ENCODE peak calls at places on chromosome 3, in eight cellular contexts. S is PC-3; C is bronchial epithelial cell; D is Peyer's patch; N is AG08396; Y is stimulated activated naive CD8-positive, alpha-beta T cell treated with anti-CD3 and anti-CD28 coated beads, Interleukin-15, amount 100 ng/mL, for 72 hours; Z is stimulated activated CD8-positive, alpha-beta memory T cell treated with anti-CD3 and anti-CD28 coated beads, Interleukin-7, amount 100 ng/mL, for 1 hour; J is glomerular endothelial cell. H is an unnamed sample.

GRCh38 chr3:197680955-197681521 is 55.7 kb downstream of the RUBCN start:
- DNase-seq in S (no peak), C (no peak), D (no peak), N (no peak), Y (no peak), Z (no peak), J (no peak), H (no peak)

GRCh38 chr3:152508705-152509104 is 240.0 kb downstream of the MBNL1 start:
- DNase-seq in S (peak; percentile 61), C (peak; percentile 40), D (no peak), N (no peak), Y (no peak), Z (no peak), J (peak; percentile 9), H (peak; percentile 25)

GRCh38 chr3:73848173-73848751 is 223.5 kb upstream of the PDZRN3 start:
- DNase-seq in S (peak; percentile 19), C (peak; percentile 42), D (no peak), N (peak; percentile 30), Y (no peak), Z (no peak), J (no peak), H (peak; percentile 47)

GRCh38 chr3:171824824-171825221 is 14.5 kb upstream of the PLD1 start:
- DNase-seq in S (peak; percentile 64), C (peak; percentile 79), D (no peak), N (no peak), Y (no peak), Z (no peak), J (no peak), H (no peak)

GRCh38 chr3:195802795-195803194 is 8.9 kb downstream of the MUC4 start:
- DNase-seq in S (no peak), C (no peak), D (no peak), N (no peak), Y (no peak), Z (no peak), J (no peak), H (no peak)

GRCh38 chr3:170470063-170471006 is 51.7 kb downstream of the CLDN11 start:
- DNase-seq in S (no peak), C (no peak), D (no peak), N (peak; percentile 56), Y (no peak), Z (no peak), J (no peak), H (peak; percentile 30)

GRCh38 chr3:119588112-119588511 is 8.8 kb downstream of the ADPRH start:
- DNase-seq in S (no peak), C (no peak), D (peak; percentile 68), N (no peak), Y (no peak), Z (no peak), J (no peak), H (no peak)

GRCh38 chr3:21672303-21672702 is 78.7 kb downstream of the ZNF385D start:
- DNase-seq in S (peak; percentile 94), C (peak; percentile 95), D (no peak), N (peak; percentile 69), Y (no peak), Z (no peak), J (peak; percentile 93), H (no peak)

GRCh38 chr3:32460031-32460749 is 42.5 kb downstream of the CMTM6 start:
- DNase-seq in S (no peak), C (peak; percentile 58), D (peak; percentile 78), N (no peak), Y (peak; percentile 78), Z (peak; percentile 45), J (no peak), H (peak; percentile 82)

GRCh38 chr3:45084820-45085816 is 59.0 kb downstream of the CLEC3B start:
- DNase-seq in S (peak; percentile 70), C (peak; percentile 54), D (no peak), N (peak; percentile 84), Y (no peak), Z (no peak), J (no peak), H (no peak)

GRCh38 chr3:47794585-47794984 is 8.4 kb upstream of the DHX30 start:
- DNase-seq in S (no peak), C (no peak), D (no peak), N (no peak), Y (no peak), Z (no peak), J (no peak), H (no peak)

GRCh38 chr3:155352900-155353490 is 59.5 kb upstream of the STRIT1 start:
- DNase-seq in S (peak; percentile 84), C (peak; percentile 54), D (no peak), N (peak; percentile 7), Y (no peak), Z (no peak), J (peak; percentile 12), H (peak; percentile 67)

GRCh38 chr3:111936191-111936841 is 42.5 kb upstream of the ABHD10 start:
- DNase-seq in S (peak; percentile 89), C (peak; percentile 68), D (no peak), N (peak; percentile 48), Y (no peak), Z (no peak), J (peak; percentile 67), H (peak; percentile 6)

GRCh38 chr3:88219138-88219792 is 69.5 kb downstream of the C3orf38 start:
- DNase-seq in S (peak; percentile 76), C (peak; percentile 53), D (no peak), N (peak; percentile 32), Y (no peak), Z (no peak), J (no peak), H (peak; percentile 71)

GRCh38 chr3:133887951-133888703 is 7.6 kb downstream of the RAB6B start:
- DNase-seq in S (no peak), C (no peak), D (no peak), N (no peak), Y (no peak), Z (no peak), J (no peak), H (no peak)

GRCh38 chr3:120855665-120856437 is 52.2 kb upstream of the STXBP5L start:
- DNase-seq in S (peak; percentile 82), C (peak; percentile 62), D (no peak), N (peak; percentile 76), Y (no peak), Z (no peak), J (no peak), H (peak; percentile 35)

GRCh38 chr3:72830452-72831217 is 17.6 kb downstream of the SHQ1 start:
- DNase-seq in S (peak; percentile 16), C (peak; percentile 28), D (no peak), N (no peak), Y (no peak), Z (no peak), J (no peak), H (no peak)

GRCh38 chr3:30502742-30503073 is 103.7 kb upstream of the TGFBR2 start:
- DNase-seq in S (peak; percentile 88), C (peak; percentile 99), D (peak; percentile 42), N (no peak), Y (no peak), Z (no peak), J (no peak), H (no peak)

GRCh38 chr3:141840737-141841544 is 35.5 kb upstream of the ATP1B3 start:
- DNase-seq in S (peak; percentile 58), C (peak; percentile 79), D (no peak), N (no peak), Y (no peak), Z (no peak), J (peak; percentile 75), H (no peak)

GRCh38 chr3:157573281-157573680 is 70.1 kb upstream of the VEPH1 start:
- DNase-seq in S (peak; percentile 23), C (no peak), D (no peak), N (no peak), Y (no peak), Z (no peak), J (no peak), H (no peak)

GRCh38 chr3:194952882-194953281 is 267.2 kb downstream of the FAM43A start:
- DNase-seq in S (no peak), C (no peak), D (no peak), N (no peak), Y (no peak), Z (no peak), J (no peak), H (no peak)

GRCh38 chr3:118960876-118961275 is 73.8 kb downstream of the IGSF11 start:
- DNase-seq in S (peak; percentile 53), C (peak; percentile 35), D (no peak), N (no peak), Y (no peak), Z (no peak), J (no peak), H (peak; percentile 61)

GRCh38 chr3:14224895-14225294 is 46.3 kb downstream of the LSM3 start:
- DNase-seq in S (peak; percentile 89), C (peak; percentile 72), D (no peak), N (no peak), Y (no peak), Z (no peak), J (no peak), H (no peak)

GRCh38 chr3:194586839-194587238 is 46.4 kb downstream of the TMEM44 start:
- DNase-seq in S (peak; percentile 41), C (peak; percentile 72), D (no peak), N (peak; percentile 68), Y (no peak), Z (no peak), J (no peak), H (no peak)

GRCh38 chr3:74883690-74884089 is 269.2 kb upstream of the CNTN3 start:
- DNase-seq in S (no peak), C (peak; percentile 32), D (no peak), N (peak; percentile 5), Y (no peak), Z (no peak), J (no peak), H (peak; percentile 21)

GRCh38 chr3:14791343-14791945 is 27.3 kb upstream of the FGD5 start:
- DNase-seq in S (peak; percentile 68), C (peak; percentile 41), D (peak; percentile 24), N (peak; percentile 54), Y (peak; percentile 46), Z (peak; percentile 13), J (no peak), H (peak; percentile 59)

GRCh38 chr3:55662683-55663082 is 175.6 kb upstream of the WNT5A start:
- DNase-seq in S (peak; percentile 75), C (peak; percentile 74), D (no peak), N (peak; percentile 18), Y (no peak), Z (no peak), J (no peak), H (no peak)

GRCh38 chr3:58588030-58588614 is 10.9 kb upstream of the FAM107A start:
- DNase-seq in S (peak; percentile 48), C (no peak), D (no peak), N (peak; percentile 63), Y (no peak), Z (no peak), J (no peak), H (no peak)

GRCh38 chr3:140941434-140942220 is at the start of gene SLC25A36:
- DNase-seq in S (peak; percentile 96), C (peak; percentile 96), D (peak; percentile 98), N (peak; percentile 94), Y (peak; percentile 94), Z (peak; percentile 91), J (peak; percentile 87), H (peak; percentile 99)

GRCh38 chr3:52245322-52246263 is at the start of gene PPM1M:
- DNase-seq in S (peak; percentile 62), C (no peak), D (peak; percentile 53), N (peak; percentile 88), Y (peak; percentile 67), Z (no peak), J (no peak), H (peak; percentile 49)

GRCh38 chr3:14563946-14564539 is 23.9 kb upstream of the GRIP2 start:
- DNase-seq in S (no peak), C (no peak), D (no peak), N (no peak), Y (no peak), Z (no peak), J (no peak), H (no peak)

GRCh38 chr3:139202226-139202958 is 141.4 kb upstream of the MRPS22 start:
- DNase-seq in S (peak; percentile 66), C (peak; percentile 44), D (no peak), N (no peak), Y (no peak), Z (no peak), J (no peak), H (peak; percentile 82)

GRCh38 chr3:120693439-120694172 is 11.6 kb upstream of the HGD start:
- DNase-seq in S (peak; percentile 83), C (peak; percentile 43), D (no peak), N (no peak), Y (no peak), Z (no peak), J (peak; percentile 68), H (peak; percentile 68)

GRCh38 chr3:117408811-117409210 is 699.2 kb downstream of the TUSC7 start:
- DNase-seq in S (no peak), C (peak; percentile 18), D (no peak), N (no peak), Y (no peak), Z (no peak), J (no peak), H (no peak)

H was measured in DMS53.